ENCODE peak calls at places on chromosomes 13 and 19, in six cellular contexts. B, G, L, T, C and W are unnamed samples.

GRCh38 chr19:45103625-45104319 is 10.8 kb downstream of the PPP1R37 start:
- DNase-seq in B (no peak), G (no peak), L (no peak), T (no peak), C (no peak), W (no peak)

GRCh38 chr19:29062486-29063435 is 150.2 kb downstream of the UQCRFS1 start:
- DNase-seq in B (no peak), G (no peak), L (no peak), T (no peak), C (no peak), W (no peak)

GRCh38 chr19:4393947-4394590 is 6.3 kb downstream of the SH3GL1 start:
- DNase-seq in B (no peak), G (no peak), L (no peak), T (no peak), C (no peak), W (no peak)

GRCh38 chr13:45393941-45394570 is 24.1 kb downstream of the SLC25A30 start:
- DNase-seq in B (peak; percentile 53), G (no peak), L (peak; percentile 48), T (peak; percentile 58), C (peak; percentile 45), W (peak; percentile 27)

GRCh38 chr19:2275588-2276428 is 6.2 kb downstream of the PEAK3 start:
- DNase-seq in B (no peak), G (no peak), L (peak; percentile 63), T (no peak), C (no peak), W (no peak)

GRCh38 chr19:33459691-33460090 is 61.9 kb downstream of the PEPD start:
- DNase-seq in B (no peak), G (no peak), L (no peak), T (no peak), C (no peak), W (no peak)

GRCh38 chr13:73060251-73061160 is 1.7 kb downstream of the KLF5 start:
- DNase-seq in B (peak; percentile 29), G (no peak), L (no peak), T (no peak), C (no peak), W (peak; percentile 38)

GRCh38 chr19:46975011-46975917 is 44.4 kb upstream of the NPAS1 start:
- DNase-seq in B (no peak), G (no peak), L (no peak), T (no peak), C (no peak), W (no peak)

GRCh38 chr13:64568748-64569147 is 2661.4 kb downstream of the PCDH9 start:
- DNase-seq in B (no peak), G (no peak), L (no peak), T (no peak), C (no peak), W (no peak)

GRCh38 chr19:53980553-53981407 is 10.7 kb upstream of the CACNG6 start:
- DNase-seq in B (no peak), G (no peak), L (no peak), T (peak; percentile 99), C (peak; percentile 86), W (peak; percentile 100)

GRCh38 chr19:37309834-37310575 is 60.9 kb upstream of the ZNF527 start:
- DNase-seq in B (no peak), G (no peak), L (no peak), T (peak; percentile 42), C (no peak), W (no peak)

GRCh38 chr19:8580710-8581281 is 3.6 kb upstream of the MYO1F start:
- DNase-seq in B (peak; percentile 84), G (peak; percentile 86), L (peak; percentile 84), T (peak; percentile 81), C (peak; percentile 56), W (peak; percentile 71)

GRCh38 chr19:4415352-4415751 is 12.9 kb downstream of the CHAF1A start:
- DNase-seq in B (no peak), G (no peak), L (no peak), T (no peak), C (no peak), W (no peak)

GRCh38 chr19:13056052-13056660 is 46.5 kb downstream of the LYL1 start:
- DNase-seq in B (peak; percentile 70), G (no peak), L (peak; percentile 52), T (no peak), C (peak; percentile 64), W (peak; percentile 88)

GRCh38 chr19:44356383-44357111 is at the start of gene ZNF112:
- DNase-seq in B (peak; percentile 91), G (peak; percentile 96), L (peak; percentile 90), T (peak; percentile 98), C (peak; percentile 90), W (peak; percentile 61)

GRCh38 chr13:35882722-35883497 is 248.3 kb downstream of the DCLK1 start:
- DNase-seq in B (no peak), G (no peak), L (no peak), T (no peak), C (no peak), W (no peak)

GRCh38 chr13:111852701-111853100 is 214.2 kb upstream of the SOX1 start:
- DNase-seq in B (no peak), G (peak; percentile 19), L (no peak), T (no peak), C (no peak), W (no peak)

GRCh38 chr13:113475911-113476310 is 14.6 kb downstream of the DCUN1D2 start:
- DNase-seq in B (no peak), G (no peak), L (no peak), T (no peak), C (no peak), W (no peak)

GRCh38 chr13:98791611-98792010 is 39.1 kb upstream of the SLC15A1 start:
- DNase-seq in B (no peak), G (no peak), L (no peak), T (no peak), C (no peak), W (no peak)

GRCh38 chr13:50708461-50708860 is 135.0 kb downstream of the DLEU7 start:
- DNase-seq in B (no peak), G (no peak), L (no peak), T (no peak), C (no peak), W (no peak)

GRCh38 chr13:70816853-70817252 is 708.6 kb upstream of the KLHL1 start:
- DNase-seq in B (no peak), G (no peak), L (no peak), T (no peak), C (no peak), W (no peak)

GRCh38 chr13:102877285-102877684 is 31.5 kb downstream of the ERCC5 start:
- DNase-seq in B (peak; percentile 49), G (no peak), L (no peak), T (no peak), C (no peak), W (no peak)

GRCh38 chr19:30394481-30395151 is 22.4 kb downstream of the ZNF536 start:
- DNase-seq in B (no peak), G (no peak), L (no peak), T (no peak), C (no peak), W (no peak)

GRCh38 chr13:100800283-100800875 is 125.8 kb upstream of the TMTC4 start:
- DNase-seq in B (no peak), G (no peak), L (no peak), T (no peak), C (no peak), W (no peak)

GRCh38 chr19:56112313-56112709 is 8.8 kb downstream of the ZNF787 start:
- DNase-seq in B (no peak), G (no peak), L (no peak), T (no peak), C (no peak), W (no peak)

GRCh38 chr19:56114051-56114694 is 6.9 kb downstream of the ZNF787 start:
- DNase-seq in B (no peak), G (no peak), L (no peak), T (no peak), C (no peak), W (no peak)

GRCh38 chr19:56113071-56113632 is 7.9 kb downstream of the ZNF787 start:
- DNase-seq in B (no peak), G (no peak), L (no peak), T (no peak), C (no peak), W (no peak)

GRCh38 chr19:56110515-56111448 is 10.3 kb downstream of the ZNF787 start:
- DNase-seq in B (peak; percentile 72), G (peak; percentile 87), L (peak; percentile 73), T (no peak), C (no peak), W (peak; percentile 99)

GRCh38 chr19:56111601-56112312 is 9.3 kb downstream of the ZNF787 start:
- DNase-seq in B (peak; percentile 45), G (peak; percentile 63), L (peak; percentile 72), T (no peak), C (no peak), W (no peak)
- TF ChIP-seq POLR2A in B (no peak), G (no peak), L (no peak), T (no peak), C (no peak), W (no peak)

DNA sequence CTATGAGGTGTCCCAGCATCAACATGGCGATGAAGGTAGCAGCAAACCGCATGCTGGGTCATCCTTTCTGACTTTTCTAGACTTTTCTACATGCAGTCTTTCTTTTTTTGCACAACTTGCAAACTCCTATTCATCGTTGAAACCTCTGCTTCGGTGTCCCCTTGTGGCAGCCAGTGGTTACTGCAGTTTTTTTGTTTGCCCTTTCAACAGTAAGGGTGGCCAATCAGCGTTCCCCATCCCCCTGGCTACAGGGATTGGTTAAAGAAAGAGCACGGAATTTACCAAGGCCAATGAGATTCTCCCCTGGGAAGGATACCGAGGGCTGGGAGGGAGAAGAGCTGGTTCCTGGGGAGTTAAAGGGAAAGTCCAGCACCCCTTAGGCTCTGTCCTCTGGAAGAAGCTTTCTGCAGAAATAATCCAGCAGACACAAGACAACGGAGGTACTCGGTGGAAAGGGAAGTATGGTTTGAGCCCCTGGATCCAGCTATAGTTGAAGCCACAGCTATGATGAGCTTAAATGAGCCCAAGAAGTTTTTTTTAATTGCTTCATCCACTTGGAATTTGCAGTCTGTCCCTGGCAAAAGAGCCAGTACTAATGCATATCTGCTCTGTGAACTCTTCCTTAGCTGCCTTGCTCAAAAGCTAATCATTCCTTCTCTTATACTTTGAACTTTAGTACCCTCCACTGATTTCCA is 5.6 kb upstream of the LSM4 start:
- DNase-seq in B (peak; percentile 93), G (peak; percentile 93), L (peak; percentile 94), T (peak; percentile 94), C (peak; percentile 94), W (peak; percentile 97)
- TF ChIP-seq POLR2A in B (peak; percentile 85), G (peak; percentile 65), L (no peak), T (peak; percentile 32), C (peak; percentile 72), W (peak; percentile 24)

GRCh38 chr13:97548138-97548537 is 114.2 kb downstream of the RAP2A start:
- DNase-seq in B (no peak), G (no peak), L (no peak), T (no peak), C (no peak), W (no peak)

GRCh38 chr13:97542102-97542501 is 108.1 kb downstream of the RAP2A start:
- DNase-seq in B (no peak), G (no peak), L (no peak), T (no peak), C (no peak), W (no peak)

GRCh38 chr13:97540696-97541095 is 106.7 kb downstream of the RAP2A start:
- DNase-seq in B (no peak), G (no peak), L (no peak), T (no peak), C (no peak), W (no peak)

GRCh38 chr13:97539651-97540230 is 105.8 kb downstream of the RAP2A start:
- DNase-seq in B (no peak), G (no peak), L (no peak), T (no peak), C (no peak), W (no peak)

GRCh38 chr13:97544041-97544765 is 110.2 kb downstream of the RAP2A start:
- DNase-seq in B (no peak), G (no peak), L (no peak), T (no peak), C (no peak), W (no peak)
- TF ChIP-seq POLR2A in B (no peak), G (no peak), L (no peak), T (no peak), C (no peak), W (no peak)

GRCh38 chr19:6740589-6741348 is 1.3 kb downstream of the TRIP10 start:
- DNase-seq in B (peak; percentile 80), G (no peak), L (peak; percentile 45), T (peak; percentile 27), C (no peak), W (peak; percentile 61)
- TF ChIP-seq POLR2A in B (no peak), G (no peak), L (no peak), T (no peak), C (no peak), W (no peak)